ENCODE peak calls at places on chromosomes 12 and 14, in ten cellular contexts. One of them, this sample, is unnamed.

GRCh38 chr12:121765573-121765972 is 27.9 kb downstream of the RHOF start:
- DNase-seq in stimulated activated CD8-positive, alpha-beta memory T cell treated with anti-CD3 and anti-CD28 coated beads, Interleukin-4, amount 100 ng/mL, for 1 hour: no peak
- DNase-seq in activated T-helper 1 cell treated with anti-CD3 and anti-CD28 coated beads, Interleukin-12 subunit alpha, Interleukin-12 subunit beta, Interleukin-2, Interleukin-4 antibody, amounts not matched to agents 30 ng/mL and 10 ng/mL and 1 ng/mL, durations not matched to agents 14 hours and 24 hours and 36 hours: no peak
- DNase-seq in amniotic stem cell: peak
- DNase-seq in gastrocnemius medialis: no peak
- DNase-seq in HS-27A: peak
- DNase-seq in stimulated activated naive CD8-positive, alpha-beta T cell treated with anti-CD3 and anti-CD28 coated beads, Interleukin-15, amount 100 ng/mL, for 72 hours: no peak
- DNase-seq in IMR-90: peak
- DNase-seq in bronchial epithelial cell: peak
- DNase-seq in activated CD4-positive, alpha-beta T cell treated with anti-CD3 and anti-CD28 coated beads for 4 hours: no peak
- DNase-seq in this sample: no peak

GRCh38 chr12:117403586-117404139 is 42.2 kb upstream of the NOS1 start:
- DNase-seq in stimulated activated CD8-positive, alpha-beta memory T cell treated with anti-CD3 and anti-CD28 coated beads, Interleukin-4, amount 100 ng/mL, for 1 hour: no peak
- DNase-seq in activated T-helper 1 cell treated with anti-CD3 and anti-CD28 coated beads, Interleukin-12 subunit alpha, Interleukin-12 subunit beta, Interleukin-2, Interleukin-4 antibody, amounts not matched to agents 30 ng/mL and 10 ng/mL and 1 ng/mL, durations not matched to agents 14 hours and 24 hours and 36 hours: no peak
- DNase-seq in amniotic stem cell: no peak
- DNase-seq in gastrocnemius medialis: no peak
- DNase-seq in HS-27A: no peak
- DNase-seq in stimulated activated naive CD8-positive, alpha-beta T cell treated with anti-CD3 and anti-CD28 coated beads, Interleukin-15, amount 100 ng/mL, for 72 hours: no peak
- DNase-seq in IMR-90: no peak
- DNase-seq in bronchial epithelial cell: no peak
- DNase-seq in activated CD4-positive, alpha-beta T cell treated with anti-CD3 and anti-CD28 coated beads for 4 hours: no peak
- DNase-seq in this sample: no peak

GRCh38 chr14:103657466-103657865 is 28.5 kb downstream of the KLC1 start:
- DNase-seq in stimulated activated CD8-positive, alpha-beta memory T cell treated with anti-CD3 and anti-CD28 coated beads, Interleukin-4, amount 100 ng/mL, for 1 hour: no peak
- DNase-seq in activated T-helper 1 cell treated with anti-CD3 and anti-CD28 coated beads, Interleukin-12 subunit alpha, Interleukin-12 subunit beta, Interleukin-2, Interleukin-4 antibody, amounts not matched to agents 30 ng/mL and 10 ng/mL and 1 ng/mL, durations not matched to agents 14 hours and 24 hours and 36 hours: no peak
- DNase-seq in amniotic stem cell: peak
- DNase-seq in gastrocnemius medialis: no peak
- DNase-seq in HS-27A: no peak
- DNase-seq in stimulated activated naive CD8-positive, alpha-beta T cell treated with anti-CD3 and anti-CD28 coated beads, Interleukin-15, amount 100 ng/mL, for 72 hours: no peak
- DNase-seq in IMR-90: peak
- DNase-seq in bronchial epithelial cell: no peak
- DNase-seq in activated CD4-positive, alpha-beta T cell treated with anti-CD3 and anti-CD28 coated beads for 4 hours: no peak
- DNase-seq in this sample: no peak

GRCh38 chr12:108333898-108334699 is 5.0 kb downstream of the CMKLR1 start:
- DNase-seq in stimulated activated CD8-positive, alpha-beta memory T cell treated with anti-CD3 and anti-CD28 coated beads, Interleukin-4, amount 100 ng/mL, for 1 hour: no peak
- DNase-seq in activated T-helper 1 cell treated with anti-CD3 and anti-CD28 coated beads, Interleukin-12 subunit alpha, Interleukin-12 subunit beta, Interleukin-2, Interleukin-4 antibody, amounts not matched to agents 30 ng/mL and 10 ng/mL and 1 ng/mL, durations not matched to agents 14 hours and 24 hours and 36 hours: no peak
- DNase-seq in amniotic stem cell: no peak
- DNase-seq in gastrocnemius medialis: peak
- DNase-seq in HS-27A: no peak
- DNase-seq in stimulated activated naive CD8-positive, alpha-beta T cell treated with anti-CD3 and anti-CD28 coated beads, Interleukin-15, amount 100 ng/mL, for 72 hours: no peak
- DNase-seq in IMR-90: peak
- DNase-seq in bronchial epithelial cell: peak
- DNase-seq in activated CD4-positive, alpha-beta T cell treated with anti-CD3 and anti-CD28 coated beads for 4 hours: no peak
- DNase-seq in this sample: no peak

GRCh38 chr12:90854136-90854689 is 100.8 kb downstream of the CCER1 start:
- DNase-seq in stimulated activated CD8-positive, alpha-beta memory T cell treated with anti-CD3 and anti-CD28 coated beads, Interleukin-4, amount 100 ng/mL, for 1 hour: no peak
- DNase-seq in activated T-helper 1 cell treated with anti-CD3 and anti-CD28 coated beads, Interleukin-12 subunit alpha, Interleukin-12 subunit beta, Interleukin-2, Interleukin-4 antibody, amounts not matched to agents 30 ng/mL and 10 ng/mL and 1 ng/mL, durations not matched to agents 14 hours and 24 hours and 36 hours: no peak
- DNase-seq in amniotic stem cell: peak
- DNase-seq in gastrocnemius medialis: no peak
- DNase-seq in HS-27A: peak
- DNase-seq in stimulated activated naive CD8-positive, alpha-beta T cell treated with anti-CD3 and anti-CD28 coated beads, Interleukin-15, amount 100 ng/mL, for 72 hours: no peak
- DNase-seq in IMR-90: peak
- DNase-seq in bronchial epithelial cell: peak
- DNase-seq in activated CD4-positive, alpha-beta T cell treated with anti-CD3 and anti-CD28 coated beads for 4 hours: no peak
- DNase-seq in this sample: no peak

GRCh38 chr12:45729233-45730115 is at the start of gene ARID2:
- DNase-seq in stimulated activated CD8-positive, alpha-beta memory T cell treated with anti-CD3 and anti-CD28 coated beads, Interleukin-4, amount 100 ng/mL, for 1 hour: no peak
- DNase-seq in activated T-helper 1 cell treated with anti-CD3 and anti-CD28 coated beads, Interleukin-12 subunit alpha, Interleukin-12 subunit beta, Interleukin-2, Interleukin-4 antibody, amounts not matched to agents 30 ng/mL and 10 ng/mL and 1 ng/mL, durations not matched to agents 14 hours and 24 hours and 36 hours: peak
- DNase-seq in amniotic stem cell: peak
- DNase-seq in gastrocnemius medialis: peak
- DNase-seq in HS-27A: peak
- DNase-seq in stimulated activated naive CD8-positive, alpha-beta T cell treated with anti-CD3 and anti-CD28 coated beads, Interleukin-15, amount 100 ng/mL, for 72 hours: peak
- DNase-seq in IMR-90: peak
- DNase-seq in bronchial epithelial cell: peak
- DNase-seq in activated CD4-positive, alpha-beta T cell treated with anti-CD3 and anti-CD28 coated beads for 4 hours: peak
- DNase-seq in this sample: peak

GRCh38 chr12:116759783-116760581 is 21.9 kb downstream of the RNFT2 start:
- DNase-seq in stimulated activated CD8-positive, alpha-beta memory T cell treated with anti-CD3 and anti-CD28 coated beads, Interleukin-4, amount 100 ng/mL, for 1 hour: no peak
- DNase-seq in activated T-helper 1 cell treated with anti-CD3 and anti-CD28 coated beads, Interleukin-12 subunit alpha, Interleukin-12 subunit beta, Interleukin-2, Interleukin-4 antibody, amounts not matched to agents 30 ng/mL and 10 ng/mL and 1 ng/mL, durations not matched to agents 14 hours and 24 hours and 36 hours: no peak
- DNase-seq in amniotic stem cell: no peak
- DNase-seq in gastrocnemius medialis: no peak
- DNase-seq in HS-27A: no peak
- DNase-seq in stimulated activated naive CD8-positive, alpha-beta T cell treated with anti-CD3 and anti-CD28 coated beads, Interleukin-15, amount 100 ng/mL, for 72 hours: peak
- DNase-seq in IMR-90: no peak
- DNase-seq in bronchial epithelial cell: no peak
- DNase-seq in activated CD4-positive, alpha-beta T cell treated with anti-CD3 and anti-CD28 coated beads for 4 hours: no peak
- DNase-seq in this sample: no peak

GRCh38 chr12:51388066-51388799 is 3.0 kb downstream of the GALNT6 start:
- DNase-seq in stimulated activated CD8-positive, alpha-beta memory T cell treated with anti-CD3 and anti-CD28 coated beads, Interleukin-4, amount 100 ng/mL, for 1 hour: no peak
- DNase-seq in activated T-helper 1 cell treated with anti-CD3 and anti-CD28 coated beads, Interleukin-12 subunit alpha, Interleukin-12 subunit beta, Interleukin-2, Interleukin-4 antibody, amounts not matched to agents 30 ng/mL and 10 ng/mL and 1 ng/mL, durations not matched to agents 14 hours and 24 hours and 36 hours: no peak
- DNase-seq in amniotic stem cell: no peak
- DNase-seq in gastrocnemius medialis: no peak
- DNase-seq in HS-27A: no peak
- DNase-seq in stimulated activated naive CD8-positive, alpha-beta T cell treated with anti-CD3 and anti-CD28 coated beads, Interleukin-15, amount 100 ng/mL, for 72 hours: no peak
- DNase-seq in IMR-90: peak
- DNase-seq in bronchial epithelial cell: peak
- DNase-seq in activated CD4-positive, alpha-beta T cell treated with anti-CD3 and anti-CD28 coated beads for 4 hours: no peak
- DNase-seq in this sample: no peak

GRCh38 chr12:7501031-7501585 is 2.5 kb downstream of the CD163 start:
- DNase-seq in stimulated activated CD8-positive, alpha-beta memory T cell treated with anti-CD3 and anti-CD28 coated beads, Interleukin-4, amount 100 ng/mL, for 1 hour: no peak
- DNase-seq in activated T-helper 1 cell treated with anti-CD3 and anti-CD28 coated beads, Interleukin-12 subunit alpha, Interleukin-12 subunit beta, Interleukin-2, Interleukin-4 antibody, amounts not matched to agents 30 ng/mL and 10 ng/mL and 1 ng/mL, durations not matched to agents 14 hours and 24 hours and 36 hours: no peak
- DNase-seq in amniotic stem cell: no peak
- DNase-seq in gastrocnemius medialis: no peak
- DNase-seq in HS-27A: peak
- DNase-seq in stimulated activated naive CD8-positive, alpha-beta T cell treated with anti-CD3 and anti-CD28 coated beads, Interleukin-15, amount 100 ng/mL, for 72 hours: no peak
- DNase-seq in IMR-90: peak
- DNase-seq in bronchial epithelial cell: peak
- DNase-seq in activated CD4-positive, alpha-beta T cell treated with anti-CD3 and anti-CD28 coated beads for 4 hours: no peak
- DNase-seq in this sample: no peak

GRCh38 chr14:68047910-68048309 is 228.3 kb downstream of the RAD51B start:
- DNase-seq in stimulated activated CD8-positive, alpha-beta memory T cell treated with anti-CD3 and anti-CD28 coated beads, Interleukin-4, amount 100 ng/mL, for 1 hour: no peak
- DNase-seq in activated T-helper 1 cell treated with anti-CD3 and anti-CD28 coated beads, Interleukin-12 subunit alpha, Interleukin-12 subunit beta, Interleukin-2, Interleukin-4 antibody, amounts not matched to agents 30 ng/mL and 10 ng/mL and 1 ng/mL, durations not matched to agents 14 hours and 24 hours and 36 hours: no peak
- DNase-seq in amniotic stem cell: peak
- DNase-seq in gastrocnemius medialis: no peak
- DNase-seq in HS-27A: peak
- DNase-seq in stimulated activated naive CD8-positive, alpha-beta T cell treated with anti-CD3 and anti-CD28 coated beads, Interleukin-15, amount 100 ng/mL, for 72 hours: no peak
- DNase-seq in IMR-90: peak
- DNase-seq in bronchial epithelial cell: peak
- DNase-seq in activated CD4-positive, alpha-beta T cell treated with anti-CD3 and anti-CD28 coated beads for 4 hours: no peak
- DNase-seq in this sample: no peak

GRCh38 chr12:49664591-49665146 is 41.3 kb downstream of the PRPF40B start:
- DNase-seq in stimulated activated CD8-positive, alpha-beta memory T cell treated with anti-CD3 and anti-CD28 coated beads, Interleukin-4, amount 100 ng/mL, for 1 hour: no peak
- DNase-seq in activated T-helper 1 cell treated with anti-CD3 and anti-CD28 coated beads, Interleukin-12 subunit alpha, Interleukin-12 subunit beta, Interleukin-2, Interleukin-4 antibody, amounts not matched to agents 30 ng/mL and 10 ng/mL and 1 ng/mL, durations not matched to agents 14 hours and 24 hours and 36 hours: no peak
- DNase-seq in amniotic stem cell: no peak
- DNase-seq in gastrocnemius medialis: no peak
- DNase-seq in HS-27A: no peak
- DNase-seq in stimulated activated naive CD8-positive, alpha-beta T cell treated with anti-CD3 and anti-CD28 coated beads, Interleukin-15, amount 100 ng/mL, for 72 hours: no peak
- DNase-seq in IMR-90: no peak
- DNase-seq in bronchial epithelial cell: peak
- DNase-seq in activated CD4-positive, alpha-beta T cell treated with anti-CD3 and anti-CD28 coated beads for 4 hours: no peak
- DNase-seq in this sample: peak

GRCh38 chr12:57899010-57899662 is 42.2 kb upstream of the ATP23 start:
- DNase-seq in stimulated activated CD8-positive, alpha-beta memory T cell treated with anti-CD3 and anti-CD28 coated beads, Interleukin-4, amount 100 ng/mL, for 1 hour: peak
- DNase-seq in activated T-helper 1 cell treated with anti-CD3 and anti-CD28 coated beads, Interleukin-12 subunit alpha, Interleukin-12 subunit beta, Interleukin-2, Interleukin-4 antibody, amounts not matched to agents 30 ng/mL and 10 ng/mL and 1 ng/mL, durations not matched to agents 14 hours and 24 hours and 36 hours: peak
- DNase-seq in amniotic stem cell: peak
- DNase-seq in gastrocnemius medialis: peak
- DNase-seq in HS-27A: no peak
- DNase-seq in stimulated activated naive CD8-positive, alpha-beta T cell treated with anti-CD3 and anti-CD28 coated beads, Interleukin-15, amount 100 ng/mL, for 72 hours: peak
- DNase-seq in IMR-90: peak
- DNase-seq in bronchial epithelial cell: peak
- DNase-seq in activated CD4-positive, alpha-beta T cell treated with anti-CD3 and anti-CD28 coated beads for 4 hours: peak
- DNase-seq in this sample: peak

GRCh38 chr12:43428088-43428600 is 123.9 kb downstream of the ADAMTS20 start:
- DNase-seq in stimulated activated CD8-positive, alpha-beta memory T cell treated with anti-CD3 and anti-CD28 coated beads, Interleukin-4, amount 100 ng/mL, for 1 hour: no peak
- DNase-seq in activated T-helper 1 cell treated with anti-CD3 and anti-CD28 coated beads, Interleukin-12 subunit alpha, Interleukin-12 subunit beta, Interleukin-2, Interleukin-4 antibody, amounts not matched to agents 30 ng/mL and 10 ng/mL and 1 ng/mL, durations not matched to agents 14 hours and 24 hours and 36 hours: no peak
- DNase-seq in amniotic stem cell: no peak
- DNase-seq in gastrocnemius medialis: no peak
- DNase-seq in HS-27A: no peak
- DNase-seq in stimulated activated naive CD8-positive, alpha-beta T cell treated with anti-CD3 and anti-CD28 coated beads, Interleukin-15, amount 100 ng/mL, for 72 hours: no peak
- DNase-seq in IMR-90: no peak
- DNase-seq in bronchial epithelial cell: no peak
- DNase-seq in activated CD4-positive, alpha-beta T cell treated with anti-CD3 and anti-CD28 coated beads for 4 hours: no peak
- DNase-seq in this sample: no peak

GRCh38 chr14:44988694-44989093 is 26.7 kb downstream of the TOGARAM1 start:
- DNase-seq in stimulated activated CD8-positive, alpha-beta memory T cell treated with anti-CD3 and anti-CD28 coated beads, Interleukin-4, amount 100 ng/mL, for 1 hour: no peak
- DNase-seq in activated T-helper 1 cell treated with anti-CD3 and anti-CD28 coated beads, Interleukin-12 subunit alpha, Interleukin-12 subunit beta, Interleukin-2, Interleukin-4 antibody, amounts not matched to agents 30 ng/mL and 10 ng/mL and 1 ng/mL, durations not matched to agents 14 hours and 24 hours and 36 hours: no peak
- DNase-seq in amniotic stem cell: no peak
- DNase-seq in gastrocnemius medialis: peak
- DNase-seq in HS-27A: no peak
- DNase-seq in stimulated activated naive CD8-positive, alpha-beta T cell treated with anti-CD3 and anti-CD28 coated beads, Interleukin-15, amount 100 ng/mL, for 72 hours: no peak
- DNase-seq in IMR-90: no peak
- DNase-seq in bronchial epithelial cell: no peak
- DNase-seq in activated CD4-positive, alpha-beta T cell treated with anti-CD3 and anti-CD28 coated beads for 4 hours: no peak
- DNase-seq in this sample: no peak

GRCh38 chr14:78154827-78155226 is 15.3 kb upstream of the NRXN3 start:
- DNase-seq in stimulated activated CD8-positive, alpha-beta memory T cell treated with anti-CD3 and anti-CD28 coated beads, Interleukin-4, amount 100 ng/mL, for 1 hour: no peak
- DNase-seq in activated T-helper 1 cell treated with anti-CD3 and anti-CD28 coated beads, Interleukin-12 subunit alpha, Interleukin-12 subunit beta, Interleukin-2, Interleukin-4 antibody, amounts not matched to agents 30 ng/mL and 10 ng/mL and 1 ng/mL, durations not matched to agents 14 hours and 24 hours and 36 hours: no peak
- DNase-seq in amniotic stem cell: no peak
- DNase-seq in gastrocnemius medialis: no peak
- DNase-seq in HS-27A: no peak
- DNase-seq in stimulated activated naive CD8-positive, alpha-beta T cell treated with anti-CD3 and anti-CD28 coated beads, Interleukin-15, amount 100 ng/mL, for 72 hours: no peak
- DNase-seq in IMR-90: no peak
- DNase-seq in bronchial epithelial cell: no peak
- DNase-seq in activated CD4-positive, alpha-beta T cell treated with anti-CD3 and anti-CD28 coated beads for 4 hours: no peak
- DNase-seq in this sample: no peak

GRCh38 chr14:67508973-67509372 is 20.5 kb upstream of the TMEM229B start:
- DNase-seq in stimulated activated CD8-positive, alpha-beta memory T cell treated with anti-CD3 and anti-CD28 coated beads, Interleukin-4, amount 100 ng/mL, for 1 hour: no peak
- DNase-seq in activated T-helper 1 cell treated with anti-CD3 and anti-CD28 coated beads, Interleukin-12 subunit alpha, Interleukin-12 subunit beta, Interleukin-2, Interleukin-4 antibody, amounts not matched to agents 30 ng/mL and 10 ng/mL and 1 ng/mL, durations not matched to agents 14 hours and 24 hours and 36 hours: no peak
- DNase-seq in amniotic stem cell: no peak
- DNase-seq in gastrocnemius medialis: no peak
- DNase-seq in HS-27A: no peak
- DNase-seq in stimulated activated naive CD8-positive, alpha-beta T cell treated with anti-CD3 and anti-CD28 coated beads, Interleukin-15, amount 100 ng/mL, for 72 hours: no peak
- DNase-seq in IMR-90: no peak
- DNase-seq in bronchial epithelial cell: no peak
- DNase-seq in activated CD4-positive, alpha-beta T cell treated with anti-CD3 and anti-CD28 coated beads for 4 hours: no peak
- DNase-seq in this sample: no peak

GRCh38 chr14:44339256-44339655 is 167.8 kb downstream of the FSCB start:
- DNase-seq in stimulated activated CD8-positive, alpha-beta memory T cell treated with anti-CD3 and anti-CD28 coated beads, Interleukin-4, amount 100 ng/mL, for 1 hour: no peak
- DNase-seq in activated T-helper 1 cell treated with anti-CD3 and anti-CD28 coated beads, Interleukin-12 subunit alpha, Interleukin-12 subunit beta, Interleukin-2, Interleukin-4 antibody, amounts not matched to agents 30 ng/mL and 10 ng/mL and 1 ng/mL, durations not matched to agents 14 hours and 24 hours and 36 hours: no peak
- DNase-seq in amniotic stem cell: no peak
- DNase-seq in gastrocnemius medialis: no peak
- DNase-seq in HS-27A: no peak
- DNase-seq in stimulated activated naive CD8-positive, alpha-beta T cell treated with anti-CD3 and anti-CD28 coated beads, Interleukin-15, amount 100 ng/mL, for 72 hours: no peak
- DNase-seq in IMR-90: peak
- DNase-seq in bronchial epithelial cell: peak
- DNase-seq in activated CD4-positive, alpha-beta T cell treated with anti-CD3 and anti-CD28 coated beads for 4 hours: no peak
- DNase-seq in this sample: no peak

GRCh38 chr12:51323966-51324895 is at the start of gene BIN2:
- DNase-seq in stimulated activated CD8-positive, alpha-beta memory T cell treated with anti-CD3 and anti-CD28 coated beads, Interleukin-4, amount 100 ng/mL, for 1 hour: no peak
- DNase-seq in activated T-helper 1 cell treated with anti-CD3 and anti-CD28 coated beads, Interleukin-12 subunit alpha, Interleukin-12 subunit beta, Interleukin-2, Interleukin-4 antibody, amounts not matched to agents 30 ng/mL and 10 ng/mL and 1 ng/mL, durations not matched to agents 14 hours and 24 hours and 36 hours: peak
- DNase-seq in amniotic stem cell: no peak
- DNase-seq in gastrocnemius medialis: peak
- DNase-seq in HS-27A: no peak
- DNase-seq in stimulated activated naive CD8-positive, alpha-beta T cell treated with anti-CD3 and anti-CD28 coated beads, Interleukin-15, amount 100 ng/mL, for 72 hours: peak
- DNase-seq in IMR-90: no peak
- DNase-seq in bronchial epithelial cell: no peak
- DNase-seq in activated CD4-positive, alpha-beta T cell treated with anti-CD3 and anti-CD28 coated beads for 4 hours: peak
- DNase-seq in this sample: peak

GRCh38 chr14:29390046-29390841 is 537.4 kb downstream of the PRKD1 start:
- DNase-seq in stimulated activated CD8-positive, alpha-beta memory T cell treated with anti-CD3 and anti-CD28 coated beads, Interleukin-4, amount 100 ng/mL, for 1 hour: no peak
- DNase-seq in activated T-helper 1 cell treated with anti-CD3 and anti-CD28 coated beads, Interleukin-12 subunit alpha, Interleukin-12 subunit beta, Interleukin-2, Interleukin-4 antibody, amounts not matched to agents 30 ng/mL and 10 ng/mL and 1 ng/mL, durations not matched to agents 14 hours and 24 hours and 36 hours: no peak
- DNase-seq in amniotic stem cell: no peak
- DNase-seq in gastrocnemius medialis: no peak
- DNase-seq in HS-27A: no peak
- DNase-seq in stimulated activated naive CD8-positive, alpha-beta T cell treated with anti-CD3 and anti-CD28 coated beads, Interleukin-15, amount 100 ng/mL, for 72 hours: no peak
- DNase-seq in IMR-90: no peak
- DNase-seq in bronchial epithelial cell: no peak
- DNase-seq in activated CD4-positive, alpha-beta T cell treated with anti-CD3 and anti-CD28 coated beads for 4 hours: no peak
- DNase-seq in this sample: no peak

GRCh38 chr14:73741386-73741875 is 27.2 kb upstream of the PNMA1 start:
- DNase-seq in stimulated activated CD8-positive, alpha-beta memory T cell treated with anti-CD3 and anti-CD28 coated beads, Interleukin-4, amount 100 ng/mL, for 1 hour: no peak
- DNase-seq in activated T-helper 1 cell treated with anti-CD3 and anti-CD28 coated beads, Interleukin-12 subunit alpha, Interleukin-12 subunit beta, Interleukin-2, Interleukin-4 antibody, amounts not matched to agents 30 ng/mL and 10 ng/mL and 1 ng/mL, durations not matched to agents 14 hours and 24 hours and 36 hours: peak
- DNase-seq in amniotic stem cell: no peak
- DNase-seq in gastrocnemius medialis: peak
- DNase-seq in HS-27A: no peak
- DNase-seq in stimulated activated naive CD8-positive, alpha-beta T cell treated with anti-CD3 and anti-CD28 coated beads, Interleukin-15, amount 100 ng/mL, for 72 hours: peak
- DNase-seq in IMR-90: peak
- DNase-seq in bronchial epithelial cell: peak
- DNase-seq in activated CD4-positive, alpha-beta T cell treated with anti-CD3 and anti-CD28 coated beads for 4 hours: peak
- DNase-seq in this sample: no peak

GRCh38 chr14:51681411-51681810 is 29.7 kb downstream of the FRMD6 start:
- DNase-seq in stimulated activated CD8-positive, alpha-beta memory T cell treated with anti-CD3 and anti-CD28 coated beads, Interleukin-4, amount 100 ng/mL, for 1 hour: no peak
- DNase-seq in activated T-helper 1 cell treated with anti-CD3 and anti-CD28 coated beads, Interleukin-12 subunit alpha, Interleukin-12 subunit beta, Interleukin-2, Interleukin-4 antibody, amounts not matched to agents 30 ng/mL and 10 ng/mL and 1 ng/mL, durations not matched to agents 14 hours and 24 hours and 36 hours: no peak
- DNase-seq in amniotic stem cell: no peak
- DNase-seq in gastrocnemius medialis: no peak
- DNase-seq in HS-27A: no peak
- DNase-seq in stimulated activated naive CD8-positive, alpha-beta T cell treated with anti-CD3 and anti-CD28 coated beads, Interleukin-15, amount 100 ng/mL, for 72 hours: no peak
- DNase-seq in IMR-90: no peak
- DNase-seq in bronchial epithelial cell: no peak
- DNase-seq in activated CD4-positive, alpha-beta T cell treated with anti-CD3 and anti-CD28 coated beads for 4 hours: no peak
- DNase-seq in this sample: no peak

GRCh38 chr14:32513571-32514009 is 184.5 kb downstream of the AKAP6 start:
- DNase-seq in stimulated activated CD8-positive, alpha-beta memory T cell treated with anti-CD3 and anti-CD28 coated beads, Interleukin-4, amount 100 ng/mL, for 1 hour: no peak
- DNase-seq in activated T-helper 1 cell treated with anti-CD3 and anti-CD28 coated beads, Interleukin-12 subunit alpha, Interleukin-12 subunit beta, Interleukin-2, Interleukin-4 antibody, amounts not matched to agents 30 ng/mL and 10 ng/mL and 1 ng/mL, durations not matched to agents 14 hours and 24 hours and 36 hours: no peak
- DNase-seq in amniotic stem cell: no peak
- DNase-seq in gastrocnemius medialis: no peak
- DNase-seq in HS-27A: no peak
- DNase-seq in stimulated activated naive CD8-positive, alpha-beta T cell treated with anti-CD3 and anti-CD28 coated beads, Interleukin-15, amount 100 ng/mL, for 72 hours: no peak
- DNase-seq in IMR-90: peak
- DNase-seq in bronchial epithelial cell: peak
- DNase-seq in activated CD4-positive, alpha-beta T cell treated with anti-CD3 and anti-CD28 coated beads for 4 hours: no peak
- DNase-seq in this sample: no peak